ENCODE peak calls at places on chromosomes 1 and 21, in six cellular contexts. H, U, W, O, F and A are unnamed samples.

GRCh38 chr1:44645466-44646244 is 28.6 kb downstream of the TMEM53 start:
- DNase-seq in F (no peak), W (no peak), U (no peak), O (no peak), H (no peak), A (no peak)

GRCh38 chr1:156616463-156616862 is 2.8 kb upstream of the HAPLN2 start:
- DNase-seq in U (peak; percentile 55), O (peak; percentile 97), W (no peak), F (peak; percentile 60), H (peak; percentile 91), A (no peak)

GRCh38 chr21:45010096-45010495 is 64.3 kb upstream of the ADARB1 start:
- DNase-seq in O (peak; percentile 99), H (no peak), U (no peak), W (no peak), F (no peak), A (no peak)

GRCh38 chr21:35256468-35256988 is 207.4 kb upstream of the RUNX1 start:
- DNase-seq in F (peak; percentile 97), W (no peak), H (peak; percentile 82), U (peak; percentile 58), O (peak; percentile 91), A (no peak)

GRCh38 chr1:82604524-82604923 is 803.8 kb downstream of the ADGRL2 start:
- DNase-seq in F (peak; percentile 29), W (no peak), U (no peak), O (peak; percentile 68), H (no peak), A (no peak)

GRCh38 chr1:162916407-162916806 is 55.4 kb upstream of the CCDC190 start:
- DNase-seq in F (no peak), U (no peak), H (no peak), W (no peak), O (no peak), A (no peak)

GRCh38 chr1:161082996-161083742 is 6.2 kb downstream of the NECTIN4 start:
- DNase-seq in W (no peak), H (no peak), O (peak; percentile 46), F (peak; percentile 90), U (no peak), A (no peak)

GRCh38 chr1:185520188-185520935 is 203.3 kb upstream of the IVNS1ABP start:
- DNase-seq in O (no peak), F (no peak), H (no peak), U (no peak), W (no peak), A (no peak)

GRCh38 chr1:228414511-228415211 is 2.0 kb downstream of the TRIM17 start:
- DNase-seq in H (no peak), U (no peak), W (no peak), O (no peak), F (no peak), A (no peak)